ENCODE peak calls at places on chromosomes 12 and 14, in eight cellular contexts. Z is psoas muscle, I is SK-N-SH, M is IMR-90, U is prostate gland, H is keratinocyte, A is left ventricle myocardium inferior, Y is heart right ventricle. O is an unnamed sample.

GRCh38 chr12:53197011-53197640 is 9.9 kb downstream of the ITGB7 start:
- DNase-seq in H (no peak), Y (no peak), I (no peak), Z (no peak), U (no peak), A (no peak), M (no peak), O (no peak)

GRCh38 chr12:12881495-12881894 is 9.9 kb upstream of the GPRC5A start:
- DNase-seq in Y (no peak), A (no peak), U (no peak), H (no peak), Z (no peak), I (no peak), M (peak; percentile 79), O (no peak)

GRCh38 chr12:47767197-47767724 is 5.8 kb upstream of the SLC48A1 start:
- DNase-seq in Y (peak; percentile 72), Z (peak; percentile 64), A (no peak), U (peak; percentile 52), I (no peak), H (no peak), M (peak; percentile 19), O (peak; percentile 42)

GRCh38 chr14:35366048-35366428 is 38.5 kb downstream of the NFKBIA start:
- DNase-seq in Z (peak; percentile 69), H (no peak), I (no peak), U (no peak), A (no peak), M (peak; percentile 74), Y (no peak), O (peak; percentile 48)

GRCh38 chr14:92677955-92678354 is 70.5 kb downstream of the LGMN start:
- DNase-seq in I (no peak), Z (no peak), U (no peak), H (no peak), M (no peak), A (no peak), Y (no peak), O (no peak)

GRCh38 chr12:70948976-70949336 is 28.4 kb upstream of the PTPRR start:
- DNase-seq in Y (peak; percentile 33), M (no peak), Z (no peak), A (no peak), U (no peak), H (no peak), I (no peak), O (no peak)

GRCh38 chr14:75886661-75887348 is 95.0 kb downstream of the TGFB3 start:
- DNase-seq in Z (no peak), Y (no peak), U (no peak), M (no peak), H (no peak), A (no peak), I (no peak), O (no peak)

GRCh38 chr12:16880864-16881285 is 274.9 kb upstream of the LMO3 start:
- DNase-seq in A (no peak), Z (no peak), M (no peak), I (peak; percentile 58), Y (no peak), U (no peak), H (no peak), O (no peak)

GRCh38 chr12:32365473-32366064 is 33.8 kb upstream of the FGD4 start:
- DNase-seq in I (peak; percentile 55), U (peak; percentile 51), Z (no peak), M (peak; percentile 82), A (peak; percentile 23), H (peak; percentile 56), Y (peak; percentile 57), O (no peak)

GRCh38 chr12:121775501-121775900 is 18.0 kb downstream of the RHOF start:
- DNase-seq in H (no peak), A (no peak), I (no peak), M (no peak), U (no peak), Z (no peak), Y (no peak), O (no peak)
- TF ChIP-seq CTCF in H (no peak), A (no peak), I (no peak), M (no peak), U (no peak), Z (no peak), Y (no peak), O (no peak)

GRCh38 chr12:115194857-115195256 is 510.9 kb upstream of the TBX3 start:
- DNase-seq in Z (no peak), A (no peak), H (no peak), Y (no peak), M (no peak), U (no peak), I (no peak), O (no peak)

GRCh38 chr12:115190191-115190590 is 506.2 kb upstream of the TBX3 start:
- DNase-seq in M (no peak), Y (no peak), A (no peak), H (no peak), Z (no peak), I (no peak), U (no peak), O (no peak)

GRCh38 chr12:115199831-115200230 is 515.9 kb upstream of the TBX3 start:
- DNase-seq in U (no peak), M (peak; percentile 80), Z (no peak), Y (no peak), H (no peak), A (no peak), I (no peak), O (no peak)

GRCh38 chr12:115191342-115191741 is 507.4 kb upstream of the TBX3 start:
- DNase-seq in H (no peak), U (no peak), M (no peak), I (no peak), A (no peak), Y (no peak), Z (no peak), O (no peak)

GRCh38 chr12:115194448-115194847 is 510.5 kb upstream of the TBX3 start:
- DNase-seq in M (no peak), H (no peak), Y (no peak), A (no peak), I (no peak), U (no peak), Z (no peak), O (no peak)
- H3K27me3 ChIP-seq in M (no peaks in the 10 kb centered on the region), H (no peaks in the 10 kb centered on the region), Y (no peaks in the 10 kb centered on the region), A (no peaks in the 10 kb centered on the region), I (no peaks in the 10 kb centered on the region), U (no peaks in the 10 kb centered on the region), Z (no peaks in the 10 kb centered on the region), O (no peaks in the 10 kb centered on the region)

GRCh38 chr14:31036552-31036951 is 10.4 kb upstream of the STRN3 start:
- DNase-seq in A (no peak), Y (no peak), I (no peak), H (no peak), Z (no peak), U (no peak), M (no peak), O (no peak)
- H3K4me3 ChIP-seq in A (no peak overlapping the region), Y (no peak overlapping the region), I (no peak overlapping the region), H (no peak overlapping the region), Z (no peak overlapping the region), U (no peak overlapping the region), M (no peak overlapping the region), O (no peak overlapping the region)

GRCh38 chr12:57031789-57032188 is 15.5 kb upstream of the TAC3 start:
- DNase-seq in U (no peak), I (no peak), Y (no peak), A (no peak), M (no peak), H (no peak), Z (no peak), O (no peak)

GRCh38 chr12:57027011-57027804 is 10.9 kb upstream of the TAC3 start:
- DNase-seq in U (no peak), A (no peak), M (no peak), Y (no peak), I (peak; percentile 52), Z (no peak), H (no peak), O (no peak)

GRCh38 chr12:57027805-57028153 is 11.4 kb upstream of the TAC3 start:
- DNase-seq in Y (no peak), I (no peak), M (no peak), H (no peak), A (no peak), U (no peak), Z (no peak), O (no peak)

GRCh38 chr12:57033428-57033827 is 16.5 kb downstream of the MYO1A start:
- DNase-seq in Z (no peak), H (peak; percentile 17), I (no peak), Y (no peak), M (no peak), A (no peak), U (no peak), O (no peak)

GRCh38 chr12:57031228-57031670 is 14.9 kb upstream of the TAC3 start:
- DNase-seq in U (peak; percentile 14), Z (no peak), A (no peak), M (no peak), Y (no peak), I (no peak), H (peak; percentile 19), O (no peak)
- TF ChIP-seq CTCF in U (no peak), Z (no peak), A (no peak), M (no peak), Y (no peak), I (no peak), H (peak; percentile 37), O (no peak)

GRCh38 chr14:36513451-36514277 is 6.4 kb downstream of the NKX2-1 start:
- DNase-seq in A (no peak), Z (no peak), I (peak; percentile 24), M (no peak), H (no peak), Y (no peak), U (no peak), O (no peak)
- H3K27me3 ChIP-seq in A (peaks cover 100% of the 10 kb centered on the region), Z (peaks cover 59% of the 10 kb centered on the region), I (peaks cover 94% of the 10 kb centered on the region), M (peaks cover 88% of the 10 kb centered on the region), H (peaks cover 95% of the 10 kb centered on the region), Y (peaks cover 100% of the 10 kb centered on the region), U (peaks cover 83% of the 10 kb centered on the region), O (peaks cover 98% of the 10 kb centered on the region)

O was measured in dorsolateral prefrontal cortex.